ENCODE peak calls at places on chromosomes 6 and 20, in six cellular contexts. M, G, A, R, Z and L are unnamed samples.

GRCh38 chr6:139847322-139847797 is 472.9 kb upstream of the CITED2 start:
- DNase-seq in M (no peak), G (no peak), A (peak; percentile 9), R (no peak), Z (no peak), L (no peak)

GRCh38 chr20:34701405-34702085 is 2.6 kb upstream of the TP53INP2 start:
- DNase-seq in M (peak; percentile 54), G (no peak), A (no peak), R (no peak), Z (no peak), L (no peak)

GRCh38 chr6:38151580-38152500 is 332.3 kb downstream of the ZFAND3 start:
- DNase-seq in M (no peak), G (no peak), A (no peak), R (no peak), Z (no peak), L (no peak)

GRCh38 chr6:48111143-48111506 is at the start of gene PTCHD4:
- DNase-seq in M (peak; percentile 6), G (no peak), A (peak; percentile 4), R (no peak), Z (no peak), L (no peak)

GRCh38 chr6:166005846-166006592 is 161.6 kb downstream of the TBXT start:
- DNase-seq in M (no peak), G (no peak), A (peak; percentile 91), R (no peak), Z (no peak), L (no peak)

GRCh38 chr20:58225490-58226200 is 2.8 kb downstream of the ANKRD60 start:
- DNase-seq in M (no peak), G (no peak), A (no peak), R (no peak), Z (no peak), L (no peak)

GRCh38 chr20:20276806-20277530 is 90.9 kb upstream of the INSM1 start:
- DNase-seq in M (no peak), G (no peak), A (no peak), R (no peak), Z (no peak), L (no peak)

GRCh38 chr6:170224694-170225660 is 65.9 kb downstream of the DLL1 start:
- DNase-seq in M (peak; percentile 88), G (no peak), A (no peak), R (no peak), Z (no peak), L (no peak)

GRCh38 chr6:149362289-149362688 is 37.8 kb upstream of the SUMO4 start:
- DNase-seq in M (peak; percentile 27), G (no peak), A (no peak), R (no peak), Z (no peak), L (no peak)

GRCh38 chr20:11302436-11302835 is 615.3 kb upstream of the BTBD3 start:
- DNase-seq in M (peak; percentile 13), G (no peak), A (no peak), R (no peak), Z (no peak), L (no peak)

GRCh38 chr20:34705008-34705382 is 851 bp downstream of the TP53INP2 start:
- DNase-seq in M (no peak), G (no peak), A (no peak), R (no peak), Z (no peak), L (no peak)

GRCh38 chr6:119179842-119180241 is 101.4 kb upstream of the FAM184A start:
- DNase-seq in M (no peak), G (no peak), A (no peak), R (no peak), Z (peak; percentile 48), L (no peak)

GRCh38 chr20:59772373-59772705 is 161.1 kb downstream of the SYCP2 start:
- DNase-seq in M (no peak), G (no peak), A (no peak), R (no peak), Z (no peak), L (no peak)

GRCh38 chr6:32177182-32177787 is 920 bp upstream of the RNF5 start:
- DNase-seq in M (no peak), G (no peak), A (peak; percentile 55), R (no peak), Z (peak; percentile 75), L (no peak)

GRCh38 chr6:43911354-43911624 is 141.3 kb downstream of the VEGFA start:
- DNase-seq in M (no peak), G (no peak), A (no peak), R (no peak), Z (no peak), L (no peak)
- H3K27ac ChIP-seq in M (no peak overlapping the region), G (no peak overlapping the region), A (peak overlapping the region; percentile 0), R (no peak overlapping the region), Z (no peak overlapping the region), L (no peak overlapping the region)

GRCh38 chr6:136749359-136749758 is 42.9 kb downstream of the MAP3K5 start:
- DNase-seq in M (no peak), G (no peak), A (no peak), R (no peak), Z (no peak), L (no peak)

GRCh38 chr6:136742125-136742524 is 50.2 kb downstream of the MAP3K5 start:
- DNase-seq in M (no peak), G (no peak), A (no peak), R (no peak), Z (no peak), L (no peak)

GRCh38 chr6:136747538-136747937 is 44.7 kb downstream of the MAP3K5 start:
- DNase-seq in M (no peak), G (no peak), A (no peak), R (no peak), Z (no peak), L (no peak)

GRCh38 chr6:136744889-136745288 is 47.4 kb downstream of the MAP3K5 start:
- DNase-seq in M (no peak), G (no peak), A (no peak), R (no peak), Z (no peak), L (no peak)

DNA sequence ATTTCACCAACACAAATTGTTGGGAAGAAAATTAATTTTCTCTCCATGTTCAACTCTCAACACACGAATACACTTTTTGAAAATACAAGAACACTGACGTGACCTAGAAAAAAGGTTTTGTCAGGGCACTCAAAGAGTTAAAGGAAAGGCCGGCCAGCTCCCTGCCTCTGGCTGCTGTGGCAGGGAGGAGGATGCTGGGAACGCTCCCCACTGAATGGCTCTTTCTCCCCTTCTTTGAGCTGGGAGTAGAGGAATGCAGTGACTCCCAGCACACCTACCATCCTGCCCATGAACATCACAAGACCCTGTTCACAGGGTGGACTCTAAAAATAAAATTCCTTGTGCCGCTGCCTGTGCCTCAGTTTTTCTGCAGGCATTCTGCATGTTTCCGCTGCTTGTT is 47.0 kb downstream of the MAP3K5 start:
- DNase-seq in M (no peak), G (no peak), A (no peak), R (no peak), Z (no peak), L (peak; percentile 35)
- H3K27ac ChIP-seq in M (no peak overlapping the region), G (no peak overlapping the region), A (no peak overlapping the region), R (no peak overlapping the region), Z (no peak overlapping the region), L (no peak overlapping the region)

DNA sequence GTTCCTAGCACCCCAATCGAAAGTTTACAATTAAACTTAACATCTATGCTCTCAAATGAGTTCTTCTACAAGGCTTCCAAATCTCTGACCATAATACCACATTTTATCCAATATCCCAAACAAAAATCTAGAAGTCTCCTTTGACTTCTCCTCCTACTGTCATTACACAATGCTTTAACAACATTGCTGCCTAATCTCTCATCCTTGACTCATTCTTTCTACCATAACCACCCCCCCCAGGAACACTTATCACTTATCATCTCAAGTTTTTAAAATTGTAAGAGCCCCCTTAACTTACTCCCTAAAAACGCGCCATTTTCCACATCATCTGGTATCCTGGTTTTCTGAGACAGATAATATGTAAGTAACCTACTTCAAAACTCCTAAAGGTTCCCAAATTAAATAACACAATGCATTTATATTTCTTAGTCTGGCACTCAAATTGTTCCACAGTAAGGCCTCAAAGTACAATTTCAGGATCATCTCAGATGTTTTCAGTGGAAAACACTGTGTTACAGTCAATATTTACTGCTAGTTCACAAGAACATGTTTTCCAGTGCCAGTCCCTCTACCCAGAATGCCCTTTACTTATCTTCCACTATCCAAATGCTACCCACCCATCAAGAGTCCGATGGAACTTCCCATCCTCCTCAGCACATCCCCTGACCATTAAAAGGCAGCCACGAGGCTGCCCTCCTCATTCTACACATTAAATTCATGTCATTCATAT is 308.2 kb upstream of the THEMIS start:
- DNase-seq in M (peak; percentile 40), G (no peak), A (no peak), R (no peak), Z (no peak), L (no peak)
- H3K27ac ChIP-seq in M (peak overlapping the region; percentile 18), G (no peak overlapping the region), A (no peak overlapping the region), R (no peak overlapping the region), Z (no peak overlapping the region), L (no peak overlapping the region)

GRCh38 chr20:62811320-62811719 is 5.5 kb upstream of the COL9A3 start:
- DNase-seq in M (no peak), G (no peak), A (no peak), R (no peak), Z (no peak), L (no peak)

GRCh38 chr20:62813588-62813987 is 3.3 kb upstream of the COL9A3 start:
- DNase-seq in M (no peak), G (no peak), A (no peak), R (no peak), Z (no peak), L (no peak)

GRCh38 chr20:62812181-62812906 is 4.5 kb upstream of the COL9A3 start:
- DNase-seq in M (no peak), G (no peak), A (no peak), R (no peak), Z (no peak), L (no peak)

GRCh38 chr20:62812907-62813200 is 4.0 kb upstream of the COL9A3 start:
- DNase-seq in M (no peak), G (no peak), A (no peak), R (no peak), Z (no peak), L (no peak)

GRCh38 chr20:62811720-62812119 is 5.1 kb upstream of the COL9A3 start:
- DNase-seq in M (no peak), G (no peak), A (no peak), R (no peak), Z (no peak), L (no peak)
- H3K27ac ChIP-seq in M (no peak overlapping the region), G (no peak overlapping the region), A (no peak overlapping the region), R (no peak overlapping the region), Z (no peak overlapping the region), L (no peak overlapping the region)